ENCODE peak calls at places on chromosomes 6 and 20, in ten cellular contexts. One of them, this sample, is unnamed.

GRCh38 chr20:43895235-43895634 is 19.4 kb upstream of the TOX2 start:
- DNase-seq in GM23248: peak; percentile 71
- DNase-seq in iPS DF 6.9: no peak
- DNase-seq in testis: no peak
- DNase-seq in astrocyte: peak; percentile 33
- DNase-seq in Panc1: no peak
- DNase-seq in fibroblast of lung: peak; percentile 56
- DNase-seq in tibial artery: no peak
- DNase-seq in mucosa of descending colon: no peak
- DNase-seq in CD4-positive, CD25-positive, alpha-beta regulatory T cell: no peak
- DNase-seq in this sample: no peak

GRCh38 chr6:108559884-108560462 is 744 bp upstream of the FOXO3 start:
- DNase-seq in CD4-positive, CD25-positive, alpha-beta regulatory T cell: no peak
- DNase-seq in tibial artery: peak; percentile 78
- DNase-seq in fibroblast of lung: peak; percentile 84
- DNase-seq in Panc1: no peak
- DNase-seq in testis: peak; percentile 67
- DNase-seq in mucosa of descending colon: peak; percentile 81
- DNase-seq in GM23248: peak; percentile 85
- DNase-seq in astrocyte: peak; percentile 78
- DNase-seq in iPS DF 6.9: no peak
- DNase-seq in this sample: peak; percentile 79

GRCh38 chr6:105178110-105178509 is 1.7 kb downstream of the POPDC3 start:
- DNase-seq in tibial artery: no peak
- DNase-seq in testis: no peak
- DNase-seq in CD4-positive, CD25-positive, alpha-beta regulatory T cell: no peak
- DNase-seq in iPS DF 6.9: no peak
- DNase-seq in mucosa of descending colon: no peak
- DNase-seq in fibroblast of lung: peak; percentile 92
- DNase-seq in Panc1: no peak
- DNase-seq in astrocyte: peak; percentile 91
- DNase-seq in GM23248: peak; percentile 95
- DNase-seq in this sample: no peak

GRCh38 chr6:85186546-85187170 is 263.2 kb upstream of the NT5E start:
- DNase-seq in CD4-positive, CD25-positive, alpha-beta regulatory T cell: no peak
- DNase-seq in Panc1: no peak
- DNase-seq in fibroblast of lung: no peak
- DNase-seq in astrocyte: no peak
- DNase-seq in iPS DF 6.9: no peak
- DNase-seq in testis: no peak
- DNase-seq in GM23248: peak; percentile 76
- DNase-seq in tibial artery: no peak
- DNase-seq in mucosa of descending colon: no peak
- DNase-seq in this sample: no peak

GRCh38 chr6:26301638-26302037 is 63.4 kb upstream of the BTN3A2 start:
- DNase-seq in tibial artery: no peak
- DNase-seq in CD4-positive, CD25-positive, alpha-beta regulatory T cell: no peak
- DNase-seq in fibroblast of lung: no peak
- DNase-seq in mucosa of descending colon: no peak
- DNase-seq in testis: no peak
- DNase-seq in GM23248: no peak
- DNase-seq in astrocyte: no peak
- DNase-seq in iPS DF 6.9: no peak
- DNase-seq in Panc1: no peak
- DNase-seq in this sample: no peak

GRCh38 chr20:4689224-4689623 is 32.5 kb upstream of the PRND start:
- DNase-seq in testis: no peak
- DNase-seq in Panc1: no peak
- DNase-seq in tibial artery: no peak
- DNase-seq in astrocyte: no peak
- DNase-seq in iPS DF 6.9: no peak
- DNase-seq in mucosa of descending colon: no peak
- DNase-seq in fibroblast of lung: no peak
- DNase-seq in GM23248: peak; percentile 20
- DNase-seq in CD4-positive, CD25-positive, alpha-beta regulatory T cell: no peak
- DNase-seq in this sample: no peak

GRCh38 chr6:7894272-7895124 is 16.1 kb downstream of the TXNDC5 start:
- DNase-seq in tibial artery: no peak
- DNase-seq in mucosa of descending colon: no peak
- DNase-seq in testis: no peak
- DNase-seq in Panc1: no peak
- DNase-seq in iPS DF 6.9: no peak
- DNase-seq in astrocyte: no peak
- DNase-seq in GM23248: no peak
- DNase-seq in fibroblast of lung: no peak
- DNase-seq in CD4-positive, CD25-positive, alpha-beta regulatory T cell: no peak
- DNase-seq in this sample: no peak

GRCh38 chr6:146700078-146700686 is 101.4 kb downstream of the ADGB start:
- DNase-seq in testis: peak; percentile 90
- DNase-seq in CD4-positive, CD25-positive, alpha-beta regulatory T cell: no peak
- DNase-seq in iPS DF 6.9: peak; percentile 33
- DNase-seq in tibial artery: peak; percentile 79
- DNase-seq in mucosa of descending colon: no peak
- DNase-seq in Panc1: peak; percentile 64
- DNase-seq in fibroblast of lung: peak; percentile 73
- DNase-seq in astrocyte: peak; percentile 65
- DNase-seq in GM23248: peak; percentile 91
- DNase-seq in this sample: peak; percentile 83

GRCh38 chr6:118903134-118903533 is 9.2 kb downstream of the ASF1A start:
- DNase-seq in iPS DF 6.9: no peak
- DNase-seq in astrocyte: no peak
- DNase-seq in testis: no peak
- DNase-seq in GM23248: no peak
- DNase-seq in mucosa of descending colon: no peak
- DNase-seq in tibial artery: no peak
- DNase-seq in Panc1: no peak
- DNase-seq in fibroblast of lung: no peak
- DNase-seq in CD4-positive, CD25-positive, alpha-beta regulatory T cell: no peak
- DNase-seq in this sample: no peak

GRCh38 chr6:53628354-53629119 is 37.0 kb downstream of the KLHL31 start:
- DNase-seq in iPS DF 6.9: no peak
- DNase-seq in tibial artery: no peak
- DNase-seq in fibroblast of lung: peak; percentile 95
- DNase-seq in astrocyte: peak; percentile 95
- DNase-seq in mucosa of descending colon: no peak
- DNase-seq in testis: no peak
- DNase-seq in Panc1: no peak
- DNase-seq in GM23248: peak; percentile 66
- DNase-seq in CD4-positive, CD25-positive, alpha-beta regulatory T cell: no peak
- DNase-seq in this sample: no peak

GRCh38 chr6:77264970-77265369 is 198.3 kb downstream of the HTR1B start:
- DNase-seq in astrocyte: no peak
- DNase-seq in fibroblast of lung: no peak
- DNase-seq in mucosa of descending colon: no peak
- DNase-seq in iPS DF 6.9: no peak
- DNase-seq in Panc1: no peak
- DNase-seq in tibial artery: no peak
- DNase-seq in CD4-positive, CD25-positive, alpha-beta regulatory T cell: no peak
- DNase-seq in GM23248: no peak
- DNase-seq in testis: no peak
- DNase-seq in this sample: no peak

GRCh38 chr20:5474646-5475550 is 158.1 kb upstream of the PROKR2 start:
- DNase-seq in astrocyte: no peak
- DNase-seq in mucosa of descending colon: no peak
- DNase-seq in GM23248: no peak
- DNase-seq in iPS DF 6.9: no peak
- DNase-seq in tibial artery: no peak
- DNase-seq in fibroblast of lung: no peak
- DNase-seq in CD4-positive, CD25-positive, alpha-beta regulatory T cell: no peak
- DNase-seq in Panc1: no peak
- DNase-seq in testis: no peak
- DNase-seq in this sample: no peak

GRCh38 chr20:33415948-33416347 is 14.6 kb upstream of the CDK5RAP1 start:
- DNase-seq in GM23248: peak; percentile 67
- DNase-seq in CD4-positive, CD25-positive, alpha-beta regulatory T cell: no peak
- DNase-seq in Panc1: no peak
- DNase-seq in testis: peak; percentile 59
- DNase-seq in iPS DF 6.9: no peak
- DNase-seq in astrocyte: no peak
- DNase-seq in tibial artery: peak; percentile 64
- DNase-seq in fibroblast of lung: peak; percentile 30
- DNase-seq in mucosa of descending colon: no peak
- DNase-seq in this sample: peak; percentile 64

GRCh38 chr6:137654365-137654981 is 160.3 kb upstream of the OLIG3 start:
- DNase-seq in tibial artery: no peak
- DNase-seq in CD4-positive, CD25-positive, alpha-beta regulatory T cell: no peak
- DNase-seq in mucosa of descending colon: no peak
- DNase-seq in astrocyte: no peak
- DNase-seq in fibroblast of lung: no peak
- DNase-seq in testis: no peak
- DNase-seq in GM23248: no peak
- DNase-seq in Panc1: no peak
- DNase-seq in iPS DF 6.9: no peak
- DNase-seq in this sample: no peak
- H3K4me1 ChIP-seq in tibial artery: no peaks in the 10 kb centered on the region
- H3K4me1 ChIP-seq in CD4-positive, CD25-positive, alpha-beta regulatory T cell: no peaks in the 10 kb centered on the region
- H3K4me1 ChIP-seq in mucosa of descending colon: peaks cover 1% of the 10 kb centered on the region
- H3K4me1 ChIP-seq in astrocyte: no peaks in the 10 kb centered on the region
- H3K4me1 ChIP-seq in fibroblast of lung: no peaks in the 10 kb centered on the region
- H3K4me1 ChIP-seq in testis: no peaks in the 10 kb centered on the region
- H3K4me1 ChIP-seq in GM23248: no peaks in the 10 kb centered on the region
- H3K4me1 ChIP-seq in Panc1: no peaks in the 10 kb centered on the region
- H3K4me1 ChIP-seq in iPS DF 6.9: no peaks in the 10 kb centered on the region
- H3K4me1 ChIP-seq in this sample: no peaks in the 10 kb centered on the region

DNA sequence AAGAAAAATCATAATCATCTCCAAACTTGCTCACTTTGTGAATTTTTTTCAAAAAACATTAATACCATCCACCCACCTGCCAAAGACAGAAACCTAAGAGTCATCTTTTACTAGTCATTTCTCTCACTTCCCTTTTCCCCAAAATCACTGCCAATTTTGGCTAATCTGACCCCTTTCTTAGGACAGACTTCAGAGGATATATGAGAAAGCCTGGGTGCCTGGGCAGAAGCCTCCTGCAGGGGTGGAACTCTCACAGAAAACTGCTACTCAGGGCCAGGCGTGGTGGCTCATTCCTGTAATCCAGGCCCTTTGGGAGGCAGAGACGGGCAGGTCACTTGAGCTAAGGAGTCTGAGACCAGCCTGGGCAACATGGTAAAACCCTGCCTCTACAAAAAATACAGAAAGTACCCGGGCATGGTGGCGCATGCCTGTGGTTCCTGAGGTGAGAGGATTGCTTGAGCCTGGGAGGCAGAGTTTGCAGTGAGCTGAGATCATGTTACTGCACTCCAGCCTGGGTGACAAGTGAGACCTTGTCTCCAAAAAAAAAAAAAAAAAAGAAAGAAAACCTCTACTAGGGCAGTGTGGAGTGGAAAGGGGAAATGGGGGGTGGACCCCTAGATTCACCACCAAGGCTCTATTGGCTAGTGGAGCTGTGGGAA is 3.8 kb downstream of the DEK start:
- DNase-seq in fibroblast of lung: peak; percentile 67
- DNase-seq in GM23248: peak; percentile 70
- DNase-seq in tibial artery: no peak
- DNase-seq in Panc1: no peak
- DNase-seq in astrocyte: peak; percentile 49
- DNase-seq in mucosa of descending colon: no peak
- DNase-seq in testis: no peak
- DNase-seq in CD4-positive, CD25-positive, alpha-beta regulatory T cell: no peak
- DNase-seq in iPS DF 6.9: no peak
- DNase-seq in this sample: no peak
- H3K4me1 ChIP-seq in fibroblast of lung: peaks cover 14% of the 10 kb centered on the region
- H3K4me1 ChIP-seq in GM23248: peaks cover 31% of the 10 kb centered on the region
- H3K4me1 ChIP-seq in tibial artery: no peaks in the 10 kb centered on the region
- H3K4me1 ChIP-seq in Panc1: peaks cover 23% of the 10 kb centered on the region
- H3K4me1 ChIP-seq in astrocyte: peaks cover 36% of the 10 kb centered on the region
- H3K4me1 ChIP-seq in mucosa of descending colon: peaks cover 14% of the 10 kb centered on the region
- H3K4me1 ChIP-seq in testis: peaks cover 5% of the 10 kb centered on the region
- H3K4me1 ChIP-seq in CD4-positive, CD25-positive, alpha-beta regulatory T cell: peaks cover 45% of the 10 kb centered on the region
- H3K4me1 ChIP-seq in iPS DF 6.9: no peaks in the 10 kb centered on the region
- H3K4me1 ChIP-seq in this sample: no peaks in the 10 kb centered on the region

DNA sequence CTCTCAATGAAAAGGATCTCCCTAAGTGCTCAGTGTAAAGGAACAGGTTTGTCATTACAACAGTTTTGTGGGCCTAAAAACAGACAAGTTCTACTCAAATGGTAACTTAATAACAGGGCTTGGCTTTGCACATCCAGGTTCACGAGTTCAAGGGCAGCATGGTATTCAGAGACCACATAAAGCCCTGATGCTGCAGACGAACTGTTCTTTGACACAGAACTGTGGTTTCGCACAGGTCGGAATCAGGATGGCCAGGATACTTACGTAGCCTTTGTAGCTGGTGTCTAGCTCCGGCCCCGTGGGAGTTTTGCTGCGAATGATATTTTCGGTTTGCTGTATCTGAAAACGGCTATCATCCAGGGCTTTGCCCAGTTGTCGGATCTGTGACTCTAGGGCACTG is 335.9 kb downstream of the ESR1 start:
- DNase-seq in GM23248: no peak
- DNase-seq in mucosa of descending colon: no peak
- DNase-seq in Panc1: no peak
- DNase-seq in testis: peak; percentile 42
- DNase-seq in astrocyte: no peak
- DNase-seq in fibroblast of lung: no peak
- DNase-seq in iPS DF 6.9: no peak
- DNase-seq in CD4-positive, CD25-positive, alpha-beta regulatory T cell: no peak
- DNase-seq in tibial artery: no peak
- DNase-seq in this sample: no peak
- H3K4me1 ChIP-seq in GM23248: peaks cover 9% of the 10 kb centered on the region
- H3K4me1 ChIP-seq in mucosa of descending colon: no peaks in the 10 kb centered on the region
- H3K4me1 ChIP-seq in Panc1: no peaks in the 10 kb centered on the region
- H3K4me1 ChIP-seq in testis: peaks cover 16% of the 10 kb centered on the region
- H3K4me1 ChIP-seq in astrocyte: peaks cover 9% of the 10 kb centered on the region
- H3K4me1 ChIP-seq in fibroblast of lung: peaks cover 5% of the 10 kb centered on the region
- H3K4me1 ChIP-seq in iPS DF 6.9: no peaks in the 10 kb centered on the region
- H3K4me1 ChIP-seq in CD4-positive, CD25-positive, alpha-beta regulatory T cell: no peaks in the 10 kb centered on the region
- H3K4me1 ChIP-seq in tibial artery: no peaks in the 10 kb centered on the region
- H3K4me1 ChIP-seq in this sample: no peaks in the 10 kb centered on the region

DNA sequence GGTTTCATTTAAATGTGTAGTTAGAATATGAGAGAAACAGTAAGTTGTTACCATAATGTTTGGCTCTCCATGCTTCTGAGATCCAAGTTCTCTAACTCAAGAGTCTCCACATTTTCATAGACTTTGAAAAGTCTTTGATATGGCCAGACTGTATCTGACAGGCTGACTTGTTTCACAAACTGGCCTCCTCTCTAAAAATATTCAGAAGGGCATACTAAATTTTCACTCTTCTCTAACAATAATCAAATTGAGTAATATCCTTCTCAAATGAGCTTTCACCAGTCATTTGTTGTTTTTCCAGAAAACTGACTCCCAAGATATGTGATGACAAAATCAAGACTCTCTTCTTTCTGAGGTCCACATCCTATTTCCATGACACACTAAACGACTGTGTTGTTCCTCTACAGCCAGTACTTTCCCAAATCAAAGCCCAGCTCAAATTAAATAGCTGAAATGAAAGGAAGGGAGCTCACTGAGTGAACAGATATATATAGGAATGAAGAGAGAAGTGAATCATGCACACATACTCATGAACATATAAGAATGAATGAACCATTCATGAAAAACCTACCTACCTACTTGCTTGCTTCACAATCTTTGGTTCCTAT is 15.1 kb downstream of the HIVEP2 start:
- DNase-seq in GM23248: peak; percentile 75
- DNase-seq in testis: no peak
- DNase-seq in CD4-positive, CD25-positive, alpha-beta regulatory T cell: no peak
- DNase-seq in Panc1: no peak
- DNase-seq in mucosa of descending colon: no peak
- DNase-seq in tibial artery: no peak
- DNase-seq in fibroblast of lung: peak; percentile 35
- DNase-seq in iPS DF 6.9: no peak
- DNase-seq in astrocyte: peak; percentile 18
- DNase-seq in this sample: no peak
- H3K4me1 ChIP-seq in GM23248: peaks cover 71% of the 10 kb centered on the region
- H3K4me1 ChIP-seq in testis: no peaks in the 10 kb centered on the region
- H3K4me1 ChIP-seq in CD4-positive, CD25-positive, alpha-beta regulatory T cell: peaks cover 77% of the 10 kb centered on the region
- H3K4me1 ChIP-seq in Panc1: peaks cover 31% of the 10 kb centered on the region
- H3K4me1 ChIP-seq in mucosa of descending colon: no peaks in the 10 kb centered on the region
- H3K4me1 ChIP-seq in tibial artery: no peaks in the 10 kb centered on the region
- H3K4me1 ChIP-seq in fibroblast of lung: peaks cover 3% of the 10 kb centered on the region
- H3K4me1 ChIP-seq in iPS DF 6.9: no peaks in the 10 kb centered on the region
- H3K4me1 ChIP-seq in astrocyte: peaks cover 22% of the 10 kb centered on the region
- H3K4me1 ChIP-seq in this sample: no peaks in the 10 kb centered on the region

GRCh38 chr6:41161380-41161779 is 1.5 kb downstream of the TREM2 start:
- DNase-seq in CD4-positive, CD25-positive, alpha-beta regulatory T cell: no peak
- DNase-seq in Panc1: no peak
- DNase-seq in iPS DF 6.9: no peak
- DNase-seq in testis: no peak
- DNase-seq in fibroblast of lung: no peak
- DNase-seq in astrocyte: no peak
- DNase-seq in mucosa of descending colon: no peak
- DNase-seq in GM23248: no peak
- DNase-seq in tibial artery: no peak
- DNase-seq in this sample: no peak
- H3K4me1 ChIP-seq in CD4-positive, CD25-positive, alpha-beta regulatory T cell: no peaks in the 10 kb centered on the region
- H3K4me1 ChIP-seq in Panc1: no peaks in the 10 kb centered on the region
- H3K4me1 ChIP-seq in iPS DF 6.9: no peaks in the 10 kb centered on the region
- H3K4me1 ChIP-seq in testis: no peaks in the 10 kb centered on the region
- H3K4me1 ChIP-seq in fibroblast of lung: no peaks in the 10 kb centered on the region
- H3K4me1 ChIP-seq in astrocyte: no peaks in the 10 kb centered on the region
- H3K4me1 ChIP-seq in mucosa of descending colon: no peaks in the 10 kb centered on the region
- H3K4me1 ChIP-seq in GM23248: no peaks in the 10 kb centered on the region
- H3K4me1 ChIP-seq in tibial artery: no peaks in the 10 kb centered on the region
- H3K4me1 ChIP-seq in this sample: no peaks in the 10 kb centered on the region

This sample was measured in BE2C.